ENCODE peak calls at places on chromosomes 1 and 21, in seven cellular contexts. One of them, this sample, is unnamed.

GRCh38 chr21:34801519-34802132 is 132.8 kb downstream of the CLIC6 start:
- DNase-seq in tibial artery: no peak
- DNase-seq in endodermal cell: peak; percentile 79
- DNase-seq in tibial nerve: no peak
- DNase-seq in GM23338: peak; percentile 76
- DNase-seq in PC-9: no peak
- DNase-seq in uterus: no peak
- DNase-seq in this sample: no peak

GRCh38 chr1:59915516-59915915 is 11.1 kb downstream of the CYP2J2 start:
- DNase-seq in tibial artery: no peak
- DNase-seq in endodermal cell: no peak
- DNase-seq in tibial nerve: no peak
- DNase-seq in GM23338: no peak
- DNase-seq in PC-9: no peak
- DNase-seq in uterus: no peak
- DNase-seq in this sample: no peak

GRCh38 chr1:24704411-24705259 is 40.6 kb upstream of the CLIC4 start:
- DNase-seq in tibial artery: no peak
- DNase-seq in endodermal cell: peak; percentile 75
- DNase-seq in tibial nerve: no peak
- DNase-seq in GM23338: peak; percentile 58
- DNase-seq in PC-9: no peak
- DNase-seq in uterus: no peak
- DNase-seq in this sample: peak; percentile 62

GRCh38 chr21:28207776-28208175 is 784.9 kb downstream of the LTN1 start:
- DNase-seq in tibial artery: no peak
- DNase-seq in endodermal cell: no peak
- DNase-seq in tibial nerve: no peak
- DNase-seq in GM23338: no peak
- DNase-seq in PC-9: no peak
- DNase-seq in uterus: no peak
- DNase-seq in this sample: no peak

GRCh38 chr1:182601416-182601786 is 2.8 kb downstream of the RGS16 start:
- DNase-seq in tibial artery: peak; percentile 45
- DNase-seq in endodermal cell: peak; percentile 87
- DNase-seq in tibial nerve: no peak
- DNase-seq in GM23338: peak; percentile 96
- DNase-seq in PC-9: peak; percentile 58
- DNase-seq in uterus: peak; percentile 58
- DNase-seq in this sample: peak; percentile 64

GRCh38 chr1:43322506-43322905 is 15.1 kb upstream of the MPL start:
- DNase-seq in tibial artery: no peak
- DNase-seq in endodermal cell: peak; percentile 17
- DNase-seq in tibial nerve: no peak
- DNase-seq in GM23338: no peak
- DNase-seq in PC-9: no peak
- DNase-seq in uterus: no peak
- DNase-seq in this sample: no peak

GRCh38 chr21:34835526-34835925 is 166.7 kb downstream of the CLIC6 start:
- DNase-seq in tibial artery: peak; percentile 75
- DNase-seq in endodermal cell: peak; percentile 59
- DNase-seq in tibial nerve: peak; percentile 39
- DNase-seq in GM23338: peak; percentile 67
- DNase-seq in PC-9: no peak
- DNase-seq in uterus: peak; percentile 41
- DNase-seq in this sample: no peak

GRCh38 chr1:6358144-6358624 is 35.4 kb downstream of the ACOT7 start:
- DNase-seq in tibial artery: no peak
- DNase-seq in endodermal cell: peak; percentile 44
- DNase-seq in tibial nerve: no peak
- DNase-seq in GM23338: no peak
- DNase-seq in PC-9: peak; percentile 72
- DNase-seq in uterus: no peak
- DNase-seq in this sample: no peak

GRCh38 chr1:214318356-214318755 is 37.4 kb downstream of the SMYD2 start:
- DNase-seq in tibial artery: no peak
- DNase-seq in endodermal cell: peak; percentile 46
- DNase-seq in tibial nerve: no peak
- DNase-seq in GM23338: no peak
- DNase-seq in PC-9: no peak
- DNase-seq in uterus: peak; percentile 38
- DNase-seq in this sample: no peak

GRCh38 chr1:107153033-107153432 is 12.2 kb downstream of the NTNG1 start:
- DNase-seq in tibial artery: no peak
- DNase-seq in endodermal cell: peak; percentile 59
- DNase-seq in tibial nerve: no peak
- DNase-seq in GM23338: peak; percentile 15
- DNase-seq in PC-9: no peak
- DNase-seq in uterus: no peak
- DNase-seq in this sample: no peak

GRCh38 chr1:27595597-27595996 is 8.3 kb downstream of the AHDC1 start:
- DNase-seq in tibial artery: no peak
- DNase-seq in endodermal cell: no peak
- DNase-seq in tibial nerve: no peak
- DNase-seq in GM23338: no peak
- DNase-seq in PC-9: no peak
- DNase-seq in uterus: no peak
- DNase-seq in this sample: no peak

GRCh38 chr1:9766759-9767442 is 56.9 kb downstream of the CLSTN1 start:
- DNase-seq in tibial artery: no peak
- DNase-seq in endodermal cell: no peak
- DNase-seq in tibial nerve: no peak
- DNase-seq in GM23338: no peak
- DNase-seq in PC-9: peak; percentile 71
- DNase-seq in uterus: no peak
- DNase-seq in this sample: no peak

GRCh38 chr1:53327183-53327941 is 508 bp downstream of the LRP8 start:
- DNase-seq in tibial artery: no peak
- DNase-seq in endodermal cell: peak; percentile 76
- DNase-seq in tibial nerve: no peak
- DNase-seq in GM23338: peak; percentile 60
- DNase-seq in PC-9: peak; percentile 37
- DNase-seq in uterus: peak; percentile 27
- DNase-seq in this sample: no peak

GRCh38 chr1:234111458-234112142 is 207.1 kb downstream of the SLC35F3 start:
- DNase-seq in tibial artery: no peak
- DNase-seq in endodermal cell: peak; percentile 93
- DNase-seq in tibial nerve: no peak
- DNase-seq in GM23338: peak; percentile 87
- DNase-seq in PC-9: peak; percentile 60
- DNase-seq in uterus: no peak
- DNase-seq in this sample: peak; percentile 39

GRCh38 chr1:47942238-47942629 is 55.0 kb downstream of the TRABD2B start:
- DNase-seq in tibial artery: no peak
- DNase-seq in endodermal cell: no peak
- DNase-seq in tibial nerve: no peak
- DNase-seq in GM23338: no peak
- DNase-seq in PC-9: no peak
- DNase-seq in uterus: no peak
- DNase-seq in this sample: no peak

GRCh38 chr1:23344987-23345472 is 946 bp upstream of the HNRNPR start:
- DNase-seq in tibial artery: no peak
- DNase-seq in endodermal cell: no peak
- DNase-seq in tibial nerve: no peak
- DNase-seq in GM23338: peak; percentile 12
- DNase-seq in PC-9: no peak
- DNase-seq in uterus: no peak
- DNase-seq in this sample: no peak

GRCh38 chr1:2559509-2560298 is 3.5 kb downstream of the TNFRSF14 start:
- DNase-seq in tibial artery: no peak
- DNase-seq in endodermal cell: no peak
- DNase-seq in tibial nerve: no peak
- DNase-seq in GM23338: no peak
- DNase-seq in PC-9: no peak
- DNase-seq in uterus: no peak
- DNase-seq in this sample: no peak

GRCh38 chr1:172105230-172105629 is 263.9 kb downstream of the DNM3 start:
- DNase-seq in tibial artery: no peak
- DNase-seq in endodermal cell: no peak
- DNase-seq in tibial nerve: no peak
- DNase-seq in GM23338: no peak
- DNase-seq in PC-9: no peak
- DNase-seq in uterus: no peak
- DNase-seq in this sample: no peak

GRCh38 chr1:72186733-72187307 is 95.5 kb downstream of the NEGR1 start:
- DNase-seq in tibial artery: no peak
- DNase-seq in endodermal cell: no peak
- DNase-seq in tibial nerve: no peak
- DNase-seq in GM23338: peak; percentile 35
- DNase-seq in PC-9: no peak
- DNase-seq in uterus: no peak
- DNase-seq in this sample: no peak

GRCh38 chr1:166972193-166972592 is 3.1 kb downstream of the ILDR2 start:
- DNase-seq in tibial artery: no peak
- DNase-seq in endodermal cell: no peak
- DNase-seq in tibial nerve: no peak
- DNase-seq in GM23338: no peak
- DNase-seq in PC-9: no peak
- DNase-seq in uterus: no peak
- DNase-seq in this sample: no peak

GRCh38 chr1:195664628-195665027 is 943.6 kb downstream of the KCNT2 start:
- DNase-seq in tibial artery: no peak
- DNase-seq in endodermal cell: no peak
- DNase-seq in tibial nerve: no peak
- DNase-seq in GM23338: no peak
- DNase-seq in PC-9: no peak
- DNase-seq in uterus: no peak
- DNase-seq in this sample: no peak

GRCh38 chr1:212828395-212828794 is 19.1 kb downstream of the SPATA45 start:
- DNase-seq in tibial artery: no peak
- DNase-seq in endodermal cell: no peak
- DNase-seq in tibial nerve: no peak
- DNase-seq in GM23338: no peak
- DNase-seq in PC-9: no peak
- DNase-seq in uterus: no peak
- DNase-seq in this sample: no peak

GRCh38 chr1:226820935-226821718 is 49.3 kb upstream of the PSEN2 start:
- DNase-seq in tibial artery: peak; percentile 91
- DNase-seq in endodermal cell: no peak
- DNase-seq in tibial nerve: peak; percentile 79
- DNase-seq in GM23338: no peak
- DNase-seq in PC-9: no peak
- DNase-seq in uterus: peak; percentile 95
- DNase-seq in this sample: peak; percentile 87

GRCh38 chr1:245168090-245168489 is 13.3 kb downstream of the KIF26B start:
- DNase-seq in tibial artery: no peak
- DNase-seq in endodermal cell: no peak
- DNase-seq in tibial nerve: no peak
- DNase-seq in GM23338: no peak
- DNase-seq in PC-9: no peak
- DNase-seq in uterus: no peak
- DNase-seq in this sample: peak; percentile 36

GRCh38 chr1:230792691-230793462 is 45.7 kb downstream of the CAPN9 start:
- DNase-seq in tibial artery: no peak
- DNase-seq in endodermal cell: peak; percentile 51
- DNase-seq in tibial nerve: no peak
- DNase-seq in GM23338: no peak
- DNase-seq in PC-9: peak; percentile 12
- DNase-seq in uterus: no peak
- DNase-seq in this sample: no peak

DNA sequence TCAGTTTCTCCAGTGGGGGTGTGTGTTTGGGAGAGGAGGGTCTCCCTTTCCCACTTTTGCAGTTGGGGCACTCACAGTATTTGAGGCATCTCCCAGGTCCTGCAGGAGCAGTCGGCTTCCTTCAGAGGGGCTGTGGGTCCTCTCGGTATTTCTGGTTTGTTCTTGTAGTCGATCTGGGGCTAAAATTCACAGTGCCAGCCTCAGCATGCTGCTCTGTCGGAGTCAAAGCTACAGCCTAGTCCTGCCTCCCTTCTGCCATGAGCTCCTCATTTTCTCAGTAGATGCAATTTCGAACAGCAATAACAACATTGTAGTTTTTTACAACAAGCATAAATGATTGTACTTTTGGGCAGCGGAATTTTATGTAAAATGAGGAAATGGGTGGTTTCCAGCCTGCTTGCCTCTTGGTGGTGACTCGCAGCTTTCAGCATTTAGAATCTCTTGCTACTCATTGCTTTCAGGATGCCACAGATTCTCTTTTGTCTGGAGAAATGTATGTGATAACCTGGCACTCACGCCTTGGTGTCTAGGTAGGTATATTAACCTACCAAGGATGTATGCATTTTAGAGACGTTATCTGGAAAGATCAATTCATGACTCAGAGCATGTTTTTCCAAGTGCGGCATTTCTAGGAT is 82.4 kb upstream of the C21orf91 start:
- DNase-seq in tibial artery: no peak
- DNase-seq in endodermal cell: no peak
- DNase-seq in tibial nerve: no peak
- DNase-seq in GM23338: no peak
- DNase-seq in PC-9: no peak
- DNase-seq in uterus: no peak
- DNase-seq in this sample: no peak
- H3K27ac ChIP-seq in tibial artery: no peak overlapping the region
- H3K27ac ChIP-seq in endodermal cell: no peak overlapping the region
- H3K27ac ChIP-seq in tibial nerve: peak overlapping the region; percentile 52
- H3K27ac ChIP-seq in GM23338: peak overlapping the region; percentile 52
- H3K27ac ChIP-seq in PC-9: no peak overlapping the region
- H3K27ac ChIP-seq in uterus: no peak overlapping the region
- H3K27ac ChIP-seq in this sample: peak overlapping the region; percentile 39

DNA sequence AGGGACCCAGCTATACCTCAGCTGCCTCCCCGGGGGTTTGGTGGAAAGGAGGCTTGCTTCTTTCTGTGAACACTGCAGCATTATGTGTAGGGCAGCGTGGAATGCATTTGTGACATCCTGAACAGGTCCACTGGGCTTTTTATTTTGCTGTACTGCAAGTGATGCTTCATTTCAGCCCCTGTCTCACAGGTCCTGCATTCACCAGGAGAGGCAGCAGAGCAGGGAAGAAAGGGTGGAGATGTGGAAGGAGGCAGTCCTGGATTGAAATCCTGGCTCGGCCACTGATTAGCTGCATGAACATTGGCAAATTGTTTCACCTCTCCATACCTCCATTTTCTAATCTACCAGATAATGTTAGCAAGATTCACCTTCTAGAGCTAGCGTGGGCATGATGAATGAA is 77.9 kb upstream of the ZBTB18 start:
- DNase-seq in tibial artery: no peak
- DNase-seq in endodermal cell: no peak
- DNase-seq in tibial nerve: no peak
- DNase-seq in GM23338: no peak
- DNase-seq in PC-9: no peak
- DNase-seq in uterus: no peak
- DNase-seq in this sample: no peak
- TF ChIP-seq CTCF in tibial artery: no peak
- TF ChIP-seq CTCF in endodermal cell: no peak
- TF ChIP-seq CTCF in tibial nerve: no peak
- TF ChIP-seq CTCF in GM23338: peak; percentile 6
- TF ChIP-seq CTCF in PC-9: no peak
- TF ChIP-seq CTCF in uterus: no peak
- TF ChIP-seq CTCF in this sample: no peak

GRCh38 chr1:18989956-18990355 is 33.5 kb upstream of the IFFO2 start:
- DNase-seq in tibial artery: no peak
- DNase-seq in endodermal cell: no peak
- DNase-seq in tibial nerve: no peak
- DNase-seq in GM23338: no peak
- DNase-seq in PC-9: no peak
- DNase-seq in uterus: no peak
- DNase-seq in this sample: no peak
- H3K4me1 ChIP-seq in tibial artery: no peaks in the 10 kb centered on the region
- H3K4me1 ChIP-seq in endodermal cell: peaks cover 4% of the 10 kb centered on the region
- H3K4me1 ChIP-seq in tibial nerve: no peaks in the 10 kb centered on the region
- H3K4me1 ChIP-seq in GM23338: no peaks in the 10 kb centered on the region
- H3K4me1 ChIP-seq in PC-9: no peaks in the 10 kb centered on the region
- H3K4me1 ChIP-seq in uterus: no peaks in the 10 kb centered on the region
- H3K4me1 ChIP-seq in this sample: no peaks in the 10 kb centered on the region

GRCh38 chr1:31416101-31416736 is 3.2 kb downstream of the SERINC2 start:
- DNase-seq in tibial artery: no peak
- DNase-seq in endodermal cell: no peak
- DNase-seq in tibial nerve: no peak
- DNase-seq in GM23338: peak; percentile 45
- DNase-seq in PC-9: peak; percentile 59
- DNase-seq in uterus: no peak
- DNase-seq in this sample: no peak
- H3K27ac ChIP-seq in tibial artery: no peak overlapping the region
- H3K27ac ChIP-seq in endodermal cell: no peak overlapping the region
- H3K27ac ChIP-seq in tibial nerve: no peak overlapping the region
- H3K27ac ChIP-seq in GM23338: no peak overlapping the region
- H3K27ac ChIP-seq in PC-9: peak overlapping the region; percentile 58
- H3K27ac ChIP-seq in uterus: no peak overlapping the region
- H3K27ac ChIP-seq in this sample: no peak overlapping the region

This sample was measured in heart left ventricle.